ENCODE peak calls at places on chromosomes 5 and 9, in seven cellular contexts. H is IMR-90, U is mesenchymal stem cell, L is H9, G is neuronal stem cell, R is trophoblast cell, M is H1. S is an unnamed sample.

GRCh38 chr9:38057416-38058195 is 11.4 kb downstream of the SHB start:
- DNase-seq in U (no peak), L (no peak), M (no peak), R (peak; percentile 76), G (no peak), H (no peak), S (peak; percentile 50)

GRCh38 chr9:477146-477545 is 262.5 kb downstream of the DOCK8 start:
- DNase-seq in L (no peak), H (no peak), U (no peak), G (no peak), R (no peak), M (no peak), S (peak; percentile 24)

GRCh38 chr5:13991365-13991764 is 46.9 kb upstream of the DNAH5 start:
- DNase-seq in U (no peak), H (no peak), M (no peak), G (no peak), L (no peak), R (no peak), S (no peak)

GRCh38 chr5:39191216-39191615 is 28.1 kb downstream of the FYB1 start:
- DNase-seq in R (no peak), U (no peak), G (no peak), M (no peak), L (no peak), H (no peak), S (no peak)

GRCh38 chr5:139956342-139956741 is 86.8 kb downstream of the NRG2 start:
- DNase-seq in R (no peak), H (no peak), G (no peak), M (no peak), L (no peak), U (no peak), S (no peak)

GRCh38 chr9:132798817-132799790 is 79.0 kb downstream of the AK8 start:
- DNase-seq in H (no peak), L (peak; percentile 49), G (no peak), M (no peak), U (peak; percentile 7), R (no peak), S (no peak)

GRCh38 chr5:59813761-59814562 is 79.6 kb downstream of the PDE4D start:
- DNase-seq in G (peak; percentile 54), M (peak; percentile 60), L (no peak), U (peak; percentile 82), H (peak; percentile 67), R (peak; percentile 92), S (peak; percentile 80)

GRCh38 chr5:135230326-135230925 is 168.6 kb downstream of the MACROH2A1 start:
- DNase-seq in L (no peak), U (peak; percentile 78), H (peak; percentile 78), R (no peak), G (no peak), M (no peak), S (no peak)

GRCh38 chr5:146426853-146427618 is 20.1 kb upstream of the TCERG1 start:
- DNase-seq in H (peak; percentile 52), R (no peak), M (no peak), L (no peak), G (no peak), U (peak; percentile 55), S (peak; percentile 54)

GRCh38 chr5:153276151-153276550 is 214.3 kb upstream of the GRIA1 start:
- DNase-seq in U (peak; percentile 48), H (no peak), R (no peak), M (peak; percentile 76), L (peak; percentile 44), G (peak; percentile 74), S (peak; percentile 66)

GRCh38 chr5:10689391-10690081 is 71.5 kb downstream of the DAP start:
- DNase-seq in G (peak; percentile 33), L (peak; percentile 77), M (peak; percentile 87), R (no peak), H (peak; percentile 46), U (peak; percentile 31), S (peak; percentile 92)

GRCh38 chr5:149764086-149764485 is 34.0 kb downstream of the PPARGC1B start:
- DNase-seq in R (no peak), H (no peak), U (no peak), M (no peak), L (no peak), G (no peak), S (no peak)

GRCh38 chr9:83013261-83013610 is 49.7 kb downstream of the RASEF start:
- DNase-seq in R (no peak), U (peak; percentile 90), G (no peak), L (no peak), M (no peak), H (peak; percentile 83), S (no peak)

GRCh38 chr9:106769331-106769730 is 93.6 kb upstream of the ZNF462 start:
- DNase-seq in L (no peak), R (no peak), M (no peak), G (no peak), H (no peak), U (no peak), S (no peak)

GRCh38 chr5:73450041-73450598 is 1.5 kb upstream of the FOXD1 start:
- DNase-seq in R (no peak), H (no peak), L (no peak), M (no peak), G (no peak), U (no peak), S (no peak)
- H3K27ac ChIP-seq in R (no peak overlapping the region), H (no peak overlapping the region), L (no peak overlapping the region), M (no peak overlapping the region), G (no peak overlapping the region), U (no peak overlapping the region), S (no peak overlapping the region)

GRCh38 chr5:111572561-111572960 is 60.2 kb upstream of the STARD4 start:
- DNase-seq in U (no peak), G (no peak), H (no peak), R (no peak), L (no peak), M (no peak), S (no peak)

DNA sequence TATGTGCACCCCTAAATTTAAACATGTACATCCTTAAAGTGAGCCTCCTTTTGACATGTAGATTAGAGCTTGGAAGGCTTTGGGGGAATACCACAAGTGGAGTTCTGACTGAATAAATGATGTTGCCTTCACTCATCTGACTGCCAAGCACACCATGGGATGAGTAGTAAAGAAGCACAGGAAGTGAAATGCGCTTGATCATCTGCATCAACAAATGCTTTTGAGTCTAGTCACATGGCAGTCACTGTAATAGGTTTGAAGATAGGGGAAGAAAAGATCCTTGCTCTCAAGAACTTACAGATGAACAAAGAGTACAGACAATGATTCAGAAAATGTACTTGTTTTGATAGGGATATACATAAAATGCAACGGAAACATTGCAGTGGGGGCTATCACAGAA is 62.0 kb upstream of the STARD4 start:
- DNase-seq in L (no peak), U (no peak), H (peak; percentile 49), R (no peak), M (no peak), G (no peak), S (no peak)
- H2BK5ac ChIP-seq in L (no peak overlapping the region), U (no peak overlapping the region), H (no peak overlapping the region), R (no peak overlapping the region), M (no peak overlapping the region), G (no peak overlapping the region), S (no peak overlapping the region)

DNA sequence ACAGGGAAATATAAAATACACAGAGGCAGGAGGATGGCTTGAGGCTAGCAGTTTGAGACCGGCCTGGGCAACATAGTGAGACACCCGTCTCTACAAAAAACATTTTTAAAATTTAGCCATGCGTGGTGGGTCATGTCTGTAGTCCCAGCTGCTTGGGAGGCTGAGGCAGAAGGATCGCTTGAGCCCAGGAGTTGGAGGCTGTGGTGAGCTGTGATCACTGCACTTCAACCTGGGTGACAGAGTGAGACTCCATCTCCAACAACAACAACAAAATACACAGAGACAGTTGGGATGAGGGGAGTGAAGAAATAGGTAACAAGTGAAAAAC is 55.1 kb downstream of the SUSD1 start:
- DNase-seq in G (no peak), R (no peak), U (no peak), L (no peak), H (no peak), M (peak; percentile 28), S (no peak)
- H3K27ac ChIP-seq in G (no peak overlapping the region), R (peak overlapping the region; percentile 84), U (peak overlapping the region; percentile 95), L (no peak overlapping the region), H (no peak overlapping the region), M (no peak overlapping the region), S (no peak overlapping the region)

DNA sequence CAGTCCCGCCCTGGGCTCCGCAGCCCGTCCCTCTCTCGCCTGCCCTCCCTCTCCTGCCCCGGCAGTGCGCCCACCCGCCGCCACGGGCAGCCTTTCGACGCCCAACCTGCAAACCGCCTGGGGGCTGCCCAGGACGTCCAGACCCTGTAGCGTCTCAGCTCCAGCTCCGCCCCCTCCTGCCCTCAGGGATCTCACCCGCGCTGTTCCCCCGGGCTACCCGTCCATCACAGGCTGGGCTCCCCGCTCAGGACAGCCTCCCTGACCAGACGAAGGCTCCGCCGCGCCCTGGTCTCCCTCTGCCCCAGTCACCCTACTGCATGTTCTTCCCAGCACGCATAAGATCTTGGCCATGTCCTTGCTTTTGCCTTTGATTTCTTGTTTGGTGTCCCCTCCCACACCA is 1.4 kb downstream of the RASGEF1C start:
- DNase-seq in M (peak; percentile 59), H (no peak), G (no peak), R (no peak), U (no peak), L (peak; percentile 65), S (no peak)
- H2BK5ac ChIP-seq in M (no peak overlapping the region), H (no peak overlapping the region), G (peak overlapping the region; percentile 33), R (no peak overlapping the region), U (no peak overlapping the region), L (no peak overlapping the region), S (no peak overlapping the region)

GRCh38 chr5:151104795-151105194 is 24.0 kb upstream of the TNIP1 start:
- DNase-seq in M (no peak), H (peak; percentile 43), G (no peak), U (peak; percentile 28), L (no peak), R (peak; percentile 97), S (no peak)

GRCh38 chr5:151100690-151101089 is 19.9 kb upstream of the TNIP1 start:
- DNase-seq in H (no peak), G (no peak), M (no peak), R (no peak), L (no peak), U (no peak), S (no peak)

GRCh38 chr5:151098185-151098813 is 17.5 kb upstream of the TNIP1 start:
- DNase-seq in U (no peak), M (no peak), H (no peak), R (no peak), G (no peak), L (no peak), S (no peak)

GRCh38 chr5:151101746-151102145 is 20.9 kb upstream of the TNIP1 start:
- DNase-seq in R (no peak), L (no peak), U (no peak), G (no peak), M (no peak), H (no peak), S (no peak)

DNA sequence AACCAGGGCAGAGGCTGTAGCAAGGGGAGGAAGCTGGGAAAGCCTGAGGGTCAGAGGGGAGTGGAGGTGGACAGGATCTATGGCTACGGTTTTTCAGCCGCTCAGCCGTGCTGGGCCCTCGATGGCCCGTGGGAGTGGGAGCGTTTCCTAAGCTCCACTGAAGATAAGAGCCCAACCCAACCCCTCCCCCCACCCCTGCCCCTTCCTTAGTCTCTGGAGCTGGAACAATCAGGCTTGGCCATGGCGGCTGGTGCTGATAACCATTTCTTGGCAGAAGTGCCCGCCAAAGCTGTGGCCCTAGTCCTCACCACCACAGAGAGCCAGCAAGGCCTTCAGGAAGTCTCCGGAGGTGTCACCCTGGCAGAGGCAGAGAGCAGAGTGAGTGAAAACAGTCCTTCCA is 20.3 kb upstream of the TNIP1 start:
- DNase-seq in H (no peak), M (no peak), G (no peak), L (no peak), R (no peak), U (no peak), S (no peak)
- H3K27ac ChIP-seq in H (no peak overlapping the region), M (no peak overlapping the region), G (no peak overlapping the region), L (no peak overlapping the region), R (no peak overlapping the region), U (no peak overlapping the region), S (no peak overlapping the region)

S was measured in mesendoderm.